ENCODE peak calls at places on chromosomes 11 and 22, in five cellular contexts. One of them, this sample, is unnamed.

GRCh38 chr11:22807855-22808558 is 21.6 kb downstream of the SVIP start:
- DNase-seq in GM23338: no peak
- DNase-seq in A549: no peak
- DNase-seq in HCT116: no peak
- DNase-seq in SK-N-SH: no peak
- DNase-seq in this sample: no peak

GRCh38 chr11:66325140-66325754 is 8.4 kb upstream of the CD248 start:
- DNase-seq in HCT116: no peak
- DNase-seq in SK-N-SH: peak; percentile 19
- DNase-seq in GM23338: no peak
- DNase-seq in A549: no peak
- DNase-seq in this sample: no peak

GRCh38 chr22:37117092-37117491 is 7.6 kb upstream of the TMPRSS6 start:
- DNase-seq in SK-N-SH: no peak
- DNase-seq in GM23338: no peak
- DNase-seq in A549: no peak
- DNase-seq in HCT116: no peak
- DNase-seq in this sample: no peak

GRCh38 chr11:5605849-5606248 is 9.4 kb downstream of the TRIM6 start:
- DNase-seq in HCT116: no peak
- DNase-seq in GM23338: no peak
- DNase-seq in SK-N-SH: no peak
- DNase-seq in A549: no peak
- DNase-seq in this sample: no peak

GRCh38 chr22:23183107-23183698 is 2.9 kb downstream of the BCR start:
- DNase-seq in A549: no peak
- DNase-seq in HCT116: no peak
- DNase-seq in SK-N-SH: peak; percentile 80
- DNase-seq in GM23338: peak; percentile 96
- DNase-seq in this sample: no peak

GRCh38 chr22:27349456-27349855 is 452.1 kb downstream of the MN1 start:
- DNase-seq in SK-N-SH: no peak
- DNase-seq in HCT116: no peak
- DNase-seq in GM23338: no peak
- DNase-seq in A549: no peak
- DNase-seq in this sample: no peak

GRCh38 chr22:37295213-37295886 is 13.0 kb downstream of the CYTH4 start:
- DNase-seq in HCT116: no peak
- DNase-seq in A549: no peak
- DNase-seq in SK-N-SH: no peak
- DNase-seq in GM23338: no peak
- DNase-seq in this sample: peak; percentile 46

GRCh38 chr11:130439876-130440275 is 8.6 kb upstream of the ADAMTS15 start:
- DNase-seq in HCT116: no peak
- DNase-seq in GM23338: no peak
- DNase-seq in SK-N-SH: no peak
- DNase-seq in A549: no peak
- DNase-seq in this sample: no peak

GRCh38 chr11:82906931-82907330 is 5.4 kb downstream of the DDIAS start:
- DNase-seq in SK-N-SH: no peak
- DNase-seq in HCT116: no peak
- DNase-seq in GM23338: no peak
- DNase-seq in A549: no peak
- DNase-seq in this sample: no peak

GRCh38 chr11:120569903-120570302 is 58.4 kb downstream of the GRIK4 start:
- DNase-seq in A549: no peak
- DNase-seq in HCT116: no peak
- DNase-seq in GM23338: peak; percentile 48
- DNase-seq in SK-N-SH: no peak
- DNase-seq in this sample: no peak

GRCh38 chr22:19599626-19600243 is 75.5 kb upstream of the CLDN5 start:
- DNase-seq in A549: no peak
- DNase-seq in GM23338: no peak
- DNase-seq in HCT116: no peak
- DNase-seq in SK-N-SH: no peak
- DNase-seq in this sample: no peak

GRCh38 chr11:88552377-88553029 is 215.0 kb upstream of the CTSC start:
- DNase-seq in SK-N-SH: peak; percentile 23
- DNase-seq in HCT116: peak; percentile 48
- DNase-seq in A549: peak; percentile 68
- DNase-seq in GM23338: peak; percentile 87
- DNase-seq in this sample: peak; percentile 4
- TF ChIP-seq CTCF in SK-N-SH: peak; percentile 70
- TF ChIP-seq CTCF in HCT116: peak; percentile 90
- TF ChIP-seq CTCF in A549: peak; percentile 65
- TF ChIP-seq CTCF in GM23338: peak; percentile 91
- TF ChIP-seq CTCF in this sample: peak; percentile 29

DNA sequence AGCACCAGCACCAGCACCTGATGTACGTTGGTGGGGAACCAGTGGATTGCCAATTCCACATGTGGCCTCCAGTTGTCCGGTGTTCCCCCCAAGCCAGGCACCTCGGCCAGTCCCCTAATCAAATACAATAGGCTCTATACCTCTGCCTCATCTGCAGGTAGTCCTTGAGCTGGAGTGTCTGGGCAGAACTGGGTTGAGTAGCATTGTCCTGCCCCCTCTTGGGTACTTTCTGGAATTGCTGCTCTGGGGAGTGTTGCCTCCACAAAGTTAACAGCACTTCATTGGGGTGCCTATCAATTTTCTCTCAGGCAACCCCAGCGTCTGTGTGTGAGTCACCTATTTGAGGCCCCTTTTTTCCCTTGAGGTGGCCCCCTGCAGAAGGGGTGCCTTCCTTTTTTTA is 413.0 kb upstream of the LARGE1 start:
- DNase-seq in A549: no peak
- DNase-seq in SK-N-SH: no peak
- DNase-seq in GM23338: peak; percentile 16
- DNase-seq in HCT116: no peak
- DNase-seq in this sample: no peak
- TF ChIP-seq REST in A549: no peak
- TF ChIP-seq REST in SK-N-SH: no peak
- TF ChIP-seq REST in GM23338: no peak
- TF ChIP-seq REST in HCT116: no peak
- TF ChIP-seq REST in this sample: no peak

GRCh38 chr11:1705121-1706052 is 8.4 kb downstream of the KRTAP5-6 start:
- DNase-seq in SK-N-SH: no peak
- DNase-seq in GM23338: no peak
- DNase-seq in HCT116: no peak
- DNase-seq in A549: no peak
- DNase-seq in this sample: no peak

GRCh38 chr11:1708716-1709115 is 11.7 kb downstream of the KRTAP5-6 start:
- DNase-seq in HCT116: no peak
- DNase-seq in A549: no peak
- DNase-seq in SK-N-SH: no peak
- DNase-seq in GM23338: no peak
- DNase-seq in this sample: no peak

GRCh38 chr11:1703146-1703545 is 6.2 kb downstream of the KRTAP5-6 start:
- DNase-seq in SK-N-SH: no peak
- DNase-seq in A549: no peak
- DNase-seq in GM23338: no peak
- DNase-seq in HCT116: no peak
- DNase-seq in this sample: no peak

GRCh38 chr11:1707751-1708150 is 10.8 kb downstream of the KRTAP5-6 start:
- DNase-seq in A549: no peak
- DNase-seq in GM23338: no peak
- DNase-seq in SK-N-SH: no peak
- DNase-seq in HCT116: no peak
- DNase-seq in this sample: no peak

GRCh38 chr11:1706634-1707400 is 9.8 kb downstream of the KRTAP5-6 start:
- DNase-seq in HCT116: no peak
- DNase-seq in A549: peak; percentile 67
- DNase-seq in SK-N-SH: no peak
- DNase-seq in GM23338: no peak
- DNase-seq in this sample: peak; percentile 63
- TF ChIP-seq CTCF in HCT116: peak; percentile 28
- TF ChIP-seq CTCF in A549: peak; percentile 51
- TF ChIP-seq CTCF in SK-N-SH: no peak
- TF ChIP-seq CTCF in GM23338: peak; percentile 43
- TF ChIP-seq CTCF in this sample: peak; percentile 69

GRCh38 chr11:131973017-131973416 is 602.6 kb downstream of the NTM start:
- DNase-seq in SK-N-SH: no peak
- DNase-seq in A549: no peak
- DNase-seq in HCT116: no peak
- DNase-seq in GM23338: no peak
- DNase-seq in this sample: no peak

GRCh38 chr11:131966667-131967066 is 596.3 kb downstream of the NTM start:
- DNase-seq in A549: no peak
- DNase-seq in HCT116: no peak
- DNase-seq in GM23338: no peak
- DNase-seq in SK-N-SH: no peak
- DNase-seq in this sample: no peak

DNA sequence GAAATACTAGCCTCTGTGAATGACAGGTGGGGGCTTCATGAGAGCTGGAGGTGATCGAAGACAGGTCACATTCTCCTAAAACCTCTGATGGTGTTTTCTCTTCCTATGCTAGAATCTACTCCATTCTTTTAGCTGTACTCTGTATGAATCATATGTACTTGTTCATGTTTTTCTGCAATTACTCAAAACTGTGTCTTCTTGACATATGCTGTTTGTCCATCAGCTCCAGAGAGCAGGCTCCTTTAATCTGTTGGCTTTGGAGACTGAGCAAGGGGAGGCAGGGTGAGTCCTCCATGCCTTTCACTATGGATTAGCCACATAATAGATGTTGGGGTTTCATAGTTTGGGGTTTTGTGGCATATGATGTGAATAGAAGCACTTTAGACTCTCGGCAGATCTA is 598.8 kb downstream of the NTM start:
- DNase-seq in HCT116: no peak
- DNase-seq in GM23338: no peak
- DNase-seq in A549: no peak
- DNase-seq in SK-N-SH: no peak
- DNase-seq in this sample: no peak
- TF ChIP-seq REST in HCT116: no peak
- TF ChIP-seq REST in GM23338: no peak
- TF ChIP-seq REST in A549: no peak
- TF ChIP-seq REST in SK-N-SH: no peak
- TF ChIP-seq REST in this sample: no peak

DNA sequence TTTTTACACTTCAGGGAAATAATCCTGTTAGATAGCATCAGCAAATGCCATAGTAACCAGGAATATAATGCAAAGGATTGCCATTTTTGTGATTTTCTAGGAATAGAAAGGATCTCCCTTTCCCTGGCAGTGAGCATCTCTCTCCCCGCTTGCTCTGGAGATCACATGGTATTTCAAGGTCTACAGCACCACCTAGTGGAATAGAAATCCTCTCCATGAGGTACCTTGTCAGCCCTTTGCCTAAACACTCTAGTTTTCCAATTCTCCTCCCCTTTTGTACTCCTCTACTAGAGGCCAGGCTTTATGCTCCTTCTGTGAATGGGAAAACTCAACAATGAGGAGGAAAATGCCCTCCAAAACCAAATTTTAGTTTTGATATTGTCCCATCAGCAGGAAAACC is 78.4 kb downstream of the XRRA1 start:
- DNase-seq in A549: peak; percentile 74
- DNase-seq in GM23338: peak; percentile 78
- DNase-seq in HCT116: peak; percentile 10
- DNase-seq in SK-N-SH: peak; percentile 18
- DNase-seq in this sample: peak; percentile 48
- TF ChIP-seq CTCF in A549: peak; percentile 51
- TF ChIP-seq CTCF in GM23338: peak; percentile 77
- TF ChIP-seq CTCF in HCT116: peak; percentile 31
- TF ChIP-seq CTCF in SK-N-SH: peak; percentile 47
- TF ChIP-seq CTCF in this sample: no peak

GRCh38 chr22:31977141-31977781 is 32.9 kb downstream of the YWHAH start:
- DNase-seq in HCT116: peak; percentile 81
- DNase-seq in A549: peak; percentile 72
- DNase-seq in SK-N-SH: peak; percentile 82
- DNase-seq in GM23338: peak; percentile 96
- DNase-seq in this sample: peak; percentile 76
- TF ChIP-seq REST in HCT116: no peak
- TF ChIP-seq REST in A549: no peak
- TF ChIP-seq REST in SK-N-SH: no peak
- TF ChIP-seq REST in GM23338: no peak
- TF ChIP-seq REST in this sample: no peak

GRCh38 chr11:58560842-58561241 is 14.8 kb downstream of the LPXN start:
- DNase-seq in HCT116: no peak
- DNase-seq in A549: no peak
- DNase-seq in SK-N-SH: no peak
- DNase-seq in GM23338: no peak
- DNase-seq in this sample: no peak
- TF ChIP-seq CTCF in HCT116: no peak
- TF ChIP-seq CTCF in A549: no peak
- TF ChIP-seq CTCF in SK-N-SH: no peak
- TF ChIP-seq CTCF in GM23338: no peak
- TF ChIP-seq CTCF in this sample: no peak

GRCh38 chr22:30016596-30016995 is 63.7 kb upstream of the HORMAD2 start:
- DNase-seq in SK-N-SH: no peak
- DNase-seq in A549: no peak
- DNase-seq in HCT116: no peak
- DNase-seq in GM23338: no peak
- DNase-seq in this sample: no peak
- TF ChIP-seq REST in SK-N-SH: no peak
- TF ChIP-seq REST in A549: no peak
- TF ChIP-seq REST in HCT116: no peak
- TF ChIP-seq REST in GM23338: no peak
- TF ChIP-seq REST in this sample: no peak